ENCODE peak calls at places on chromosomes 4 and X, in six cellular contexts. V is sigmoid colon, X is SK-N-SH, D is HL-60, Y is spleen, K is stomach. S is an unnamed sample.

GRCh38 chr4:28444886-28445496 is 1584.3 kb downstream of the STIM2 start:
- DNase-seq in X (no peak), K (no peak), Y (no peak), V (no peak), D (no peak), S (no peak)

GRCh38 chr4:52577285-52577968 is 81.7 kb downstream of the USP46 start:
- DNase-seq in K (no peak), X (no peak), Y (no peak), V (no peak), D (no peak), S (no peak)

GRCh38 chrX:80432863-80433262 is 12.6 kb downstream of the TENT5D start:
- DNase-seq in K (no peak), V (no peak), D (peak; percentile 19), Y (no peak), X (no peak), S (no peak)

GRCh38 chrX:39813631-39814246 is 284.0 kb downstream of the BCOR start:
- DNase-seq in K (peak; percentile 69), D (no peak), X (peak; percentile 71), Y (peak; percentile 83), V (peak; percentile 84), S (no peak)

GRCh38 chrX:103343105-103343504 is 13.1 kb downstream of the TCEAL7 start:
- DNase-seq in V (no peak), K (peak; percentile 43), Y (no peak), D (no peak), X (peak; percentile 44), S (no peak)

GRCh38 chr4:89420507-89420906 is 112.9 kb upstream of the GPRIN3 start:
- DNase-seq in Y (no peak), D (no peak), V (no peak), X (no peak), K (no peak), S (no peak)

GRCh38 chrX:68665502-68665901 is 18.0 kb downstream of the STARD8 start:
- DNase-seq in D (no peak), Y (no peak), K (no peak), X (no peak), V (no peak), S (no peak)

GRCh38 chr4:76470064-76470463 is 35.0 kb downstream of the SHROOM3 start:
- DNase-seq in K (no peak), V (no peak), Y (no peak), D (no peak), X (no peak), S (no peak)

GRCh38 chrX:110244951-110245480 is 72.9 kb downstream of the AMMECR1 start:
- DNase-seq in V (no peak), Y (no peak), K (no peak), D (no peak), X (no peak), S (no peak)

GRCh38 chr4:37244583-37245390 is at the start of gene NWD2:
- DNase-seq in V (no peak), X (peak; percentile 38), Y (no peak), K (no peak), D (peak; percentile 12), S (no peak)

GRCh38 chr4:53790286-53790685 is 199.0 kb upstream of the LNX1 start:
- DNase-seq in Y (no peak), V (no peak), D (no peak), K (no peak), X (no peak), S (no peak)

GRCh38 chrX:100248894-100249493 is 161.1 kb downstream of the PCDH19 start:
- DNase-seq in X (no peak), D (no peak), V (no peak), Y (no peak), K (no peak), S (no peak)

GRCh38 chrX:49309401-49309981 is 6.0 kb downstream of the GAGE10 start:
- DNase-seq in V (no peak), K (no peak), Y (no peak), D (no peak), X (no peak), S (no peak)

GRCh38 chrX:131025336-131025735 is 32.8 kb upstream of the ARHGAP36 start:
- DNase-seq in K (no peak), X (no peak), V (no peak), Y (no peak), D (no peak), S (no peak)

GRCh38 chrX:70525733-70526132 is 81.1 kb downstream of the DLG3 start:
- DNase-seq in Y (no peak), X (no peak), D (no peak), K (peak; percentile 90), V (no peak), S (no peak)

GRCh38 chrX:70527610-70528009 is 83.0 kb downstream of the DLG3 start:
- DNase-seq in V (no peak), K (no peak), X (no peak), Y (no peak), D (no peak), S (no peak)

DNA sequence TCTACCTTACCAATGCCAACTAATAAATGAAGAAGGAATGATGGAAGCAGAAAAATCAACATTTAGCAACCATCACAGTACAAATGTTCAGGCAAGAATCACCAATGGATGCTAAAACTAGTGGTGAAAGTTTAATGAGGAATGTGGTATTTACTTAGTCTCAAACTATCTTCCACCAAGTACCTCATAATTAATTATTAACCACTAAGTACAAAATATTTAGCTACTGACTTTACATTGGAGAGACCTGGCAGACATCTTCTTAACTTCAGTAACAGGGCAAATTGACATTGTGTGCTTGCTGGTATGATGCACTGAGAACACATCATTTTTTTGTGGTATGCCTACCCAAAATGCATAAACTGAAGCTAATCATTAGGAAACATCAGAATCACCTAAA is 82.4 kb downstream of the DLG3 start:
- DNase-seq in X (no peak), Y (no peak), V (no peak), K (no peak), D (no peak), S (no peak)
- TF ChIP-seq POLR2AphosphoS5 in X (no peak), Y (no peak), V (no peak), K (no peak), D (no peak), S (no peak)

GRCh38 chr4:158781963-158782362 is 13.1 kb downstream of the FNIP2 start:
- DNase-seq in D (no peak), X (no peak), K (no peak), Y (no peak), V (no peak), S (no peak)

GRCh38 chr4:158783775-158784174 is 14.9 kb downstream of the FNIP2 start:
- DNase-seq in V (no peak), D (no peak), Y (no peak), X (no peak), K (no peak), S (no peak)

GRCh38 chr4:158778712-158779111 is 9.9 kb downstream of the FNIP2 start:
- DNase-seq in V (no peak), K (peak; percentile 71), X (no peak), D (no peak), Y (no peak), S (no peak)

GRCh38 chr4:158786155-158786581 is 17.3 kb downstream of the FNIP2 start:
- DNase-seq in V (no peak), X (no peak), Y (no peak), K (no peak), D (no peak), S (no peak)

GRCh38 chr4:158782539-158783360 is 13.9 kb downstream of the FNIP2 start:
- DNase-seq in V (no peak), X (no peak), Y (no peak), K (no peak), D (no peak), S (no peak)
- TF ChIP-seq POLR2AphosphoS5 in V (no peak), X (no peak), Y (no peak), K (no peak), D (no peak), S (no peak)

DNA sequence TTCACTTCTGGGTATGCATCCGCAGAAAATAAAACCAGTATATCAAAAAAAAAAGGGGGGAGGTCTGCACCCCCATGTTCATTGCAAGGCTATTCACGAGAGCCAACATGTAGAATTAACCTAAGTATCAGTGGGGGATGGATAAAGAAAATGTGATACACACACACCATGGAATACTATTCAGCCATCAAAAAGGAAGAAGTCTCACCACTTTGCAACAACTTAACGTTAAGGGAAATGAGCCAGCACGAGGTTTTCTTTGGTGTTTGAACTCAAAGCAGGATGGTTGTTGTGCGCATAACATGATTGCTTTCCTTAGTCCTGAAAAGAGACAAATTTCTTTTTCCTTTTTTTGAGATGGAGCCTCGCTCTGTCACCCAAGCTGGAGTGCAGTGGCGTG is 222.7 kb downstream of the SHOX start:
- DNase-seq in X (no peak), V (no peak), K (no peak), D (no peak), Y (no peak), S (no peak)
- TF ChIP-seq POLR2AphosphoS5 in X (no peak), V (no peak), K (no peak), D (no peak), Y (no peak), S (no peak)

GRCh38 chr4:26860157-26860921 is at the start of gene STIM2:
- DNase-seq in K (peak; percentile 97), Y (peak; percentile 100), X (peak; percentile 94), V (peak; percentile 98), D (peak; percentile 96), S (no peak)

GRCh38 chr4:26859762-26860156 is 882 bp upstream of the STIM2 start:
- DNase-seq in Y (no peak), V (no peak), X (no peak), K (no peak), D (no peak), S (no peak)

GRCh38 chr4:26860922-26861433 is 337 bp downstream of the STIM2 start:
- DNase-seq in Y (peak; percentile 95), X (peak; percentile 68), V (peak; percentile 79), K (peak; percentile 59), D (peak; percentile 49), S (no peak)

GRCh38 chr4:26862381-26862915 is 1.8 kb downstream of the STIM2 start:
- DNase-seq in V (no peak), D (no peak), K (no peak), Y (no peak), X (no peak), S (no peak)

GRCh38 chr4:26861434-26862186 is 969 bp downstream of the STIM2 start:
- DNase-seq in X (peak; percentile 61), V (peak; percentile 86), D (peak; percentile 64), Y (peak; percentile 91), K (peak; percentile 76), S (no peak)
- TF ChIP-seq POLR2AphosphoS5 in X (no peak), V (peak; percentile 65), D (no peak), Y (peak; percentile 86), K (no peak), S (no peak)

GRCh38 chrX:10602646-10603045 is 17.7 kb downstream of the MID1 start:
- DNase-seq in X (no peak), V (no peak), K (no peak), Y (no peak), D (no peak), S (no peak)
- TF ChIP-seq POLR2AphosphoS5 in X (no peak), V (no peak), K (no peak), Y (no peak), D (no peak), S (no peak)

GRCh38 chrX:1493877-1494510 is 41.3 kb upstream of the ASMTL start:
- DNase-seq in V (no peak), X (no peak), K (no peak), D (peak; percentile 89), Y (peak; percentile 83), S (no peak)
- TF ChIP-seq POLR2AphosphoS5 in V (no peak), X (no peak), K (no peak), D (no peak), Y (peak; percentile 52), S (no peak)

GRCh38 chrX:114051667-114052315 is 532.1 kb upstream of the HTR2C start:
- DNase-seq in D (no peak), Y (no peak), V (no peak), K (no peak), X (no peak), S (no peak)
- TF ChIP-seq POLR2AphosphoS5 in D (no peak), Y (no peak), V (no peak), K (no peak), X (no peak), S (no peak)